ENCODE peak calls at places on chromosomes 13 and 19, in ten cellular contexts. S is iPS-NIHi11; M is posterior cingulate gyrus; W is activated CD8-positive, alpha-beta memory T cell treated with anti-CD3 and anti-CD28 coated beads for 48 hours; Q is EH; R is progenitor cell of endocrine pancreas; A is SK-MEL-5; F is fibroblast of the aortic adventitia; I is fibroblast of the conjunctiva; N is stimulated activated CD4-positive, alpha-beta T cell treated with anti-CD3 and anti-CD28 coated beads, Interleukin-2, amount 100 ng/mL, for 48 hours. X is an unnamed sample.

GRCh38 chr19:38718747-38719543 is 25.3 kb downstream of the CAPN12 start:
- DNase-seq in S (peak; percentile 82), M (peak; percentile 47), W (no peak), Q (peak; percentile 81), R (no peak), A (peak; percentile 37), F (peak; percentile 40), I (peak; percentile 36), N (no peak), X (no peak)

GRCh38 chr19:49838816-49839588 is 12.0 kb upstream of the PTOV1 start:
- DNase-seq in S (no peak), M (no peak), W (no peak), Q (no peak), R (no peak), A (no peak), F (no peak), I (no peak), N (no peak), X (no peak)

GRCh38 chr13:101417043-101417406 is 717 bp upstream of the NALCN start:
- DNase-seq in S (no peak), M (no peak), W (no peak), Q (peak; percentile 49), R (no peak), A (peak; percentile 93), F (peak; percentile 67), I (no peak), N (no peak), X (no peak)

GRCh38 chr19:46992699-46993535 is 26.7 kb upstream of the NPAS1 start:
- DNase-seq in S (no peak), M (no peak), W (no peak), Q (no peak), R (no peak), A (no peak), F (no peak), I (no peak), N (no peak), X (no peak)

GRCh38 chr13:107275312-107275711 is 707.4 kb upstream of the ARGLU1 start:
- DNase-seq in S (no peak), M (no peak), W (no peak), Q (no peak), R (no peak), A (no peak), F (no peak), I (no peak), N (no peak), X (no peak)

GRCh38 chr13:53501387-53501786 is 472.8 kb downstream of the OLFM4 start:
- DNase-seq in S (no peak), M (no peak), W (no peak), Q (no peak), R (no peak), A (no peak), F (no peak), I (no peak), N (no peak), X (no peak)

GRCh38 chr13:37175996-37176395 is 70.5 kb upstream of the CSNK1A1L start:
- DNase-seq in S (no peak), M (no peak), W (no peak), Q (peak; percentile 91), R (no peak), A (no peak), F (peak; percentile 93), I (peak; percentile 68), N (no peak), X (no peak)

GRCh38 chr13:95087746-95088305 is 213.4 kb downstream of the ABCC4 start:
- DNase-seq in S (no peak), M (no peak), W (no peak), Q (peak; percentile 46), R (no peak), A (no peak), F (peak; percentile 50), I (no peak), N (no peak), X (no peak)

GRCh38 chr19:31350033-31350692 is 927 bp upstream of the TSHZ3 start:
- DNase-seq in S (peak; percentile 27), M (no peak), W (no peak), Q (peak; percentile 49), R (no peak), A (peak; percentile 14), F (no peak), I (no peak), N (no peak), X (no peak)

GRCh38 chr19:54882758-54883157 is 8.7 kb downstream of the FCAR start:
- DNase-seq in S (no peak), M (no peak), W (no peak), Q (no peak), R (no peak), A (peak; percentile 44), F (no peak), I (no peak), N (no peak), X (no peak)

GRCh38 chr13:108734676-108735075 is 105.3 kb downstream of the MYO16 start:
- DNase-seq in S (peak; percentile 22), M (no peak), W (no peak), Q (no peak), R (no peak), A (peak; percentile 78), F (no peak), I (no peak), N (no peak), X (no peak)

GRCh38 chr13:92989301-92989700 is 237.3 kb upstream of the GPC6 start:
- DNase-seq in S (no peak), M (no peak), W (no peak), Q (no peak), R (no peak), A (no peak), F (no peak), I (no peak), N (no peak), X (no peak)

GRCh38 chr19:12867120-12868099 is 13.8 kb downstream of the DNASE2 start:
- DNase-seq in S (peak; percentile 96), M (no peak), W (no peak), Q (peak; percentile 62), R (peak; percentile 76), A (no peak), F (peak; percentile 37), I (peak; percentile 20), N (peak; percentile 57), X (peak; percentile 86)

GRCh38 chr13:42396501-42396900 is 124.5 kb downstream of the AKAP11 start:
- DNase-seq in S (no peak), M (no peak), W (no peak), Q (no peak), R (no peak), A (no peak), F (no peak), I (no peak), N (peak; percentile 53), X (peak; percentile 26)

GRCh38 chr19:47471733-47472457 is at the start of gene SLC8A2:
- DNase-seq in S (peak; percentile 98), M (no peak), W (no peak), Q (peak; percentile 79), R (peak; percentile 77), A (peak; percentile 58), F (peak; percentile 73), I (peak; percentile 31), N (peak; percentile 38), X (peak; percentile 57)

GRCh38 chr13:45575830-45576180 is 39.7 kb downstream of the ERICH6B start:
- DNase-seq in S (no peak), M (no peak), W (no peak), Q (no peak), R (no peak), A (no peak), F (no peak), I (no peak), N (no peak), X (no peak)

GRCh38 chr19:45779231-45780145 is 2.8 kb downstream of the DMPK start:
- DNase-seq in S (peak; percentile 94), M (no peak), W (peak; percentile 76), Q (peak; percentile 63), R (peak; percentile 70), A (peak; percentile 85), F (peak; percentile 49), I (no peak), N (peak; percentile 90), X (peak; percentile 92)

GRCh38 chr13:62583466-62583865 is 1167.8 kb upstream of the PCDH20 start:
- DNase-seq in S (peak; percentile 7), M (no peak), W (no peak), Q (no peak), R (no peak), A (no peak), F (no peak), I (no peak), N (no peak), X (no peak)

GRCh38 chr13:93690139-93690538 is 463.5 kb downstream of the GPC6 start:
- DNase-seq in S (peak; percentile 8), M (no peak), W (no peak), Q (peak; percentile 34), R (no peak), A (no peak), F (peak; percentile 48), I (no peak), N (no peak), X (no peak)

GRCh38 chr13:44649118-44649455 is 73.0 kb upstream of the TSC22D1 start:
- DNase-seq in S (peak; percentile 66), M (no peak), W (peak; percentile 20), Q (no peak), R (no peak), A (peak; percentile 23), F (no peak), I (no peak), N (peak; percentile 34), X (peak; percentile 64)

GRCh38 chr13:40083841-40084240 is 428.4 kb downstream of the COG6 start:
- DNase-seq in S (no peak), M (no peak), W (no peak), Q (no peak), R (no peak), A (no peak), F (no peak), I (no peak), N (no peak), X (no peak)

GRCh38 chr13:91216928-91217700 is 130.4 kb upstream of the MIR17HG start:
- DNase-seq in S (peak; percentile 56), M (no peak), W (no peak), Q (no peak), R (no peak), A (no peak), F (no peak), I (no peak), N (no peak), X (no peak)

GRCh38 chr19:33194884-33195710 is 967 bp downstream of the LRP3 start:
- DNase-seq in S (peak; percentile 72), M (no peak), W (no peak), Q (peak; percentile 65), R (no peak), A (no peak), F (peak; percentile 63), I (no peak), N (no peak), X (no peak)

GRCh38 chr19:29467824-29468401 is 57.9 kb upstream of the VSTM2B start:
- DNase-seq in S (peak; percentile 38), M (no peak), W (no peak), Q (peak; percentile 19), R (no peak), A (peak; percentile 60), F (peak; percentile 43), I (no peak), N (peak; percentile 1), X (no peak)